ENCODE peak calls at places on chromosomes 1 and 21, in four cellular contexts. O is left ventricle myocardium inferior, B is thyroid gland, E is pancreas. V is an unnamed sample. For H3K4me1, the result is how much of the 10 kb centered on the place peaks cover.

GRCh38 chr1:180901221-180901990 is 11.3 kb upstream of the KIAA1614 start:
- DNase-seq in O (no peak), B (no peak), E (no peak), V (no peak)

GRCh38 chr1:6373961-6374720 is 19.4 kb downstream of the ACOT7 start:
- DNase-seq in O (no peak), B (peak), E (peak), V (no peak)

GRCh38 chr1:81954388-81955023 is 153.8 kb downstream of the ADGRL2 start:
- DNase-seq in O (no peak), B (no peak), E (no peak), V (no peak)

GRCh38 chr21:25756190-25756932 is 21.6 kb downstream of the GABPA start:
- DNase-seq in O (no peak), B (no peak), E (no peak), V (no peak)

GRCh38 chr1:174258148-174258550 is 98.8 kb downstream of the RABGAP1L start:
- DNase-seq in O (no peak), B (peak), E (no peak), V (no peak)

GRCh38 chr1:43238104-43238503 is 31.7 kb upstream of the TMEM125 start:
- DNase-seq in O (peak), B (peak), E (peak), V (no peak)

GRCh38 chr1:29703596-29703995 is 467.3 kb downstream of the PTPRU start:
- DNase-seq in O (no peak), B (peak), E (no peak), V (no peak)

GRCh38 chr1:186620951-186621350 is 59.3 kb downstream of the PTGS2 start:
- DNase-seq in O (no peak), B (no peak), E (no peak), V (no peak)

GRCh38 chr21:35084869-35085268 is 35.8 kb upstream of the RUNX1 start:
- DNase-seq in O (no peak), B (no peak), E (no peak), V (no peak)

GRCh38 chr1:193355179-193355578 is 168.8 kb upstream of the B3GALT2 start:
- DNase-seq in O (no peak), B (no peak), E (no peak), V (peak)

GRCh38 chr1:233238884-233239432 is 56.6 kb downstream of the PCNX2 start:
- DNase-seq in O (no peak), B (no peak), E (no peak), V (no peak)

GRCh38 chr21:18249542-18250152 is 5.0 kb downstream of the CHODL start:
- DNase-seq in O (no peak), B (no peak), E (no peak), V (no peak)

GRCh38 chr1:23801338-23801748 is 789 bp upstream of the GALE start:
- DNase-seq in O (no peak), B (peak), E (peak), V (peak)

GRCh38 chr1:8061210-8061609 is 35.1 kb upstream of the ERRFI1 start:
- DNase-seq in O (no peak), B (peak), E (no peak), V (peak)

GRCh38 chr1:224333309-224333926 is 3.4 kb upstream of the NVL start:
- DNase-seq in O (no peak), B (no peak), E (no peak), V (peak)

GRCh38 chr1:248618878-248619277 is 16.0 kb downstream of the OR2T11 start:
- DNase-seq in O (peak), B (peak), E (peak), V (peak)

GRCh38 chr1:161140755-161141400 is 8.4 kb upstream of the DEDD start:
- DNase-seq in O (no peak), B (no peak), E (no peak), V (no peak)

GRCh38 chr1:161137881-161138280 is 5.4 kb upstream of the DEDD start:
- DNase-seq in O (no peak), B (no peak), E (no peak), V (no peak)

GRCh38 chr1:161139765-161140164 is 7.3 kb upstream of the DEDD start:
- DNase-seq in O (no peak), B (no peak), E (no peak), V (no peak)
- TF ChIP-seq CTCF in O (peak), B (no peak), E (peak), V (peak)

DNA sequence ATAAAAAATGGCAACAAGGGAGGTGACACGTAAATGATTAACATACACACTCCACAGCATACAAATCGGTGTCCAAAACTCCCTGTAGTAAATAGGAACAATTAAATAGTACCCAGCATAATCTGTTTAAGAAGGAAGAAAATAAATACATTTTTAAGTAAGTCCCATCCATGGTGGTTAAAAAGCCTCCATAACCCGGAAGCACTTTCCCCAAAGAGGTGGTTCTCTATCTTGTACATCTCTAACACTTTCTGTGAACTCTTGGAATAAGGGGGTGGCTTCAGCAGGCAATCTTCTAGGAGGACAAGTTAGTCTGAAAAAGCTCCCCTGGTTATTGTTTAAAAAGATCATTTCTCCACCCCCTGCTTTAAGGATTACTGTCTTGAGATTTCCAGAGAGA is 76.9 kb downstream of the PTPN14 start:
- DNase-seq in O (no peak), B (no peak), E (no peak), V (no peak)
- H3K4me1 ChIP-seq in O (under half), B (under half), E (under half), V (under half)

DNA sequence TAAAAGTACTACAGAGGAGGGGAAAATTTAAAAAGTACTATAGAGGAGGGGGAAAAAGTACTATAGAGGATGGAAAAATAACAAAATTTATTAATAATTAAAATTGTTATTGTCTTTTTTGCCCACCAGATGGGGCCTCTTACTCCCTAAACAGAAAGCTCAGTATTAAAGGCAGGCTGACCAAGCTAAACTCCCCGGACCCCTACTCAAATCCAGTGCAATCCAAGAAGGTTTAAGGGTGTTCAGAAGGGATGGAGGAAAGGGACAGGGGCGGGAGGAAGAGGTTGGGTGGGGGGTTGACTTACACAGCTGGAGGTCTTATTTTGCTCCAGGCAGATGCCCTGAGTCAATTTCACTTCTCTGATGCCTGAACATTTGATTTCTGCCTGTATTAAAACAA is 13.7 kb downstream of the CD34 start:
- DNase-seq in O (no peak), B (no peak), E (no peak), V (no peak)
- TF ChIP-seq CTCF in O (peak), B (peak), E (no peak), V (no peak)

GRCh38 chr1:31027693-31028526 is 37.6 kb downstream of the PUM1 start:
- DNase-seq in O (no peak), B (no peak), E (no peak), V (no peak)
- H3K4me1 ChIP-seq in O (half or more), B (half or more), E (under half), V (under half)

GRCh38 chr1:202165267-202165941 is 5.0 kb upstream of the PTPN7 start:
- DNase-seq in O (no peak), B (no peak), E (no peak), V (no peak)
- TF ChIP-seq CTCF in O (no peak), B (no peak), E (no peak), V (no peak)

DNA sequence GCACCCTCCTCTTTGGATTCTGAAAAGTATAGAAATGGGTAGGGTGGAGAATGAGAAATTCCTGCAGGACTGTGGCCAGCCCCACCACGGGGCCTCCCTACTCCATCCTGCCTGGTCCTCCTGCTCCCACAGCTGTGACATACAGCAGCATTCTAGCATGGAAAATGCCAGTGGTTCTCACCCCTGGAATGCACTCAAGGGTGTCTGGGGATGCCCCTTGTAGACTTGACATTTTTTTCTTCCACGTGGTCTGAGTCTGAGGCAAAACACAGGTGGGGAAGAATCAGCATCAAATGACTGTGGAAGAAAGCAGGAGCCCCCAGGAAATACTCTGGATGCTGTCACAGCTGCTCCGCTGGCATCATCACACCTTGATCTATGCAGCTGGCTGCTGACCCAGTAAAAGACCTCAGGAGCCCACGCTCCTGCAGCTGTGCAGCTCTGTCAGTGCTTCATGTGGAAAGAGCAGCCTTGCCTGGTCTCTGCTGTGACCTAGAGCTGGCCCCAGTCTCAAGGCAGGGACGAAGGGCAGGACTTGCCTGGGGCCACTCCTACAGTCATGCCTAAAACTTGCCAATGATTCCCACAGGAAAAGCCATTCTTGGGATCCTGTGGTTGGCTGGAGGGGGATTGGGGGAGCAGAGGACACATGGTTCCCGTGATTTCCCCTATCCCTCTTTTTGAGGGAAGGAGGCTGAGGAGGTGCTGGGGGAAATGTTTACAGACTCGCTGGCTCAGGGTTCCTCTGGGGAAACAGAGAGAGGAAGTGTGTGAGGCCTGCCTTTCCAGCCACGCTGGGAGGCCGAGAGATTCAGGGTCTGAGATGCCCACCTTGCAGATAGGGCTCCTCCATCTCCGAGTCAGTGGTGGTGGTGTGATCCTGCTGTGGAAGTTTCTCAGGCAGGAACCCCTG is 10.8 kb upstream of the A3GALT2 start:
- DNase-seq in O (no peak), B (no peak), E (no peak), V (peak)
- H3K4me1 ChIP-seq in O (half or more), B (half or more), E (under half), V (under half)

GRCh38 chr1:220880367-220880680 is 1.1 kb downstream of the HLX start:
- DNase-seq in O (no peak), B (no peak), E (no peak), V (no peak)

GRCh38 chr1:220879090-220879508 is at the start of gene HLX:
- DNase-seq in O (peak), B (peak), E (peak), V (peak)

GRCh38 chr1:220880726-220881506 is 1.7 kb downstream of the HLX start:
- DNase-seq in O (peak), B (peak), E (peak), V (peak)

GRCh38 chr1:220878223-220879081 is 791 bp upstream of the HLX start:
- DNase-seq in O (peak), B (no peak), E (no peak), V (peak)

GRCh38 chr1:220879509-220880366 is 495 bp downstream of the HLX start:
- DNase-seq in O (peak), B (peak), E (peak), V (peak)
- TF ChIP-seq CTCF in O (no peak), B (no peak), E (no peak), V (no peak)

GRCh38 chr1:41978986-41979385 is 60.3 kb upstream of the HIVEP3 start:
- DNase-seq in O (no peak), B (no peak), E (no peak), V (no peak)
- H3K4me1 ChIP-seq in O (under half), B (under half), E (under half), V (under half)